ENCODE peak calls at places on chromosome 7, in five cellular contexts. One of them, this sample, is unnamed.

GRCh38 chr7:105878746-105879605 is 2.6 kb upstream of the ATXN7L1 start:
- DNase-seq in activated naive CD4-positive, alpha-beta T cell treated with anti-CD3 and anti-CD28 coated beads, Interleukin-2, amount 10 ng/mL, durations not matched to agents 7 days and 5 days: no peak
- DNase-seq in non-pigmented ciliary epithelial cell: no peak
- DNase-seq in HEK293T: no peak
- DNase-seq in AG09309: no peak
- DNase-seq in this sample: no peak

GRCh38 chr7:116689787-116690186 is 17.8 kb downstream of the MET start:
- DNase-seq in activated naive CD4-positive, alpha-beta T cell treated with anti-CD3 and anti-CD28 coated beads, Interleukin-2, amount 10 ng/mL, durations not matched to agents 7 days and 5 days: no peak
- DNase-seq in non-pigmented ciliary epithelial cell: no peak
- DNase-seq in HEK293T: no peak
- DNase-seq in AG09309: no peak
- DNase-seq in this sample: no peak

GRCh38 chr7:123755345-123755744 is 6.5 kb upstream of the WASL start:
- DNase-seq in activated naive CD4-positive, alpha-beta T cell treated with anti-CD3 and anti-CD28 coated beads, Interleukin-2, amount 10 ng/mL, durations not matched to agents 7 days and 5 days: no peak
- DNase-seq in non-pigmented ciliary epithelial cell: no peak
- DNase-seq in HEK293T: no peak
- DNase-seq in AG09309: no peak
- DNase-seq in this sample: no peak

GRCh38 chr7:116512524-116513188 is 12.2 kb upstream of the CAV1 start:
- DNase-seq in activated naive CD4-positive, alpha-beta T cell treated with anti-CD3 and anti-CD28 coated beads, Interleukin-2, amount 10 ng/mL, durations not matched to agents 7 days and 5 days: no peak
- DNase-seq in non-pigmented ciliary epithelial cell: no peak
- DNase-seq in HEK293T: no peak
- DNase-seq in AG09309: no peak
- DNase-seq in this sample: no peak

GRCh38 chr7:102978280-102978679 is 65.5 kb downstream of the LRRC17 start:
- DNase-seq in activated naive CD4-positive, alpha-beta T cell treated with anti-CD3 and anti-CD28 coated beads, Interleukin-2, amount 10 ng/mL, durations not matched to agents 7 days and 5 days: no peak
- DNase-seq in non-pigmented ciliary epithelial cell: no peak
- DNase-seq in HEK293T: no peak
- DNase-seq in AG09309: no peak
- DNase-seq in this sample: no peak

GRCh38 chr7:101743241-101743994 is 74.0 kb upstream of the CUX1 start:
- DNase-seq in activated naive CD4-positive, alpha-beta T cell treated with anti-CD3 and anti-CD28 coated beads, Interleukin-2, amount 10 ng/mL, durations not matched to agents 7 days and 5 days: peak; percentile 84
- DNase-seq in non-pigmented ciliary epithelial cell: no peak
- DNase-seq in HEK293T: peak; percentile 73
- DNase-seq in AG09309: no peak
- DNase-seq in this sample: no peak

GRCh38 chr7:28037220-28038010 is 143.2 kb downstream of the JAZF1 start:
- DNase-seq in activated naive CD4-positive, alpha-beta T cell treated with anti-CD3 and anti-CD28 coated beads, Interleukin-2, amount 10 ng/mL, durations not matched to agents 7 days and 5 days: no peak
- DNase-seq in non-pigmented ciliary epithelial cell: peak; percentile 95
- DNase-seq in HEK293T: peak; percentile 12
- DNase-seq in AG09309: peak; percentile 94
- DNase-seq in this sample: peak; percentile 95

GRCh38 chr7:107712906-107713305 is 31.0 kb upstream of the CBLL1 start:
- DNase-seq in activated naive CD4-positive, alpha-beta T cell treated with anti-CD3 and anti-CD28 coated beads, Interleukin-2, amount 10 ng/mL, durations not matched to agents 7 days and 5 days: no peak
- DNase-seq in non-pigmented ciliary epithelial cell: no peak
- DNase-seq in HEK293T: no peak
- DNase-seq in AG09309: no peak
- DNase-seq in this sample: no peak

GRCh38 chr7:132865766-132866531 is 215.9 kb downstream of the CHCHD3 start:
- DNase-seq in activated naive CD4-positive, alpha-beta T cell treated with anti-CD3 and anti-CD28 coated beads, Interleukin-2, amount 10 ng/mL, durations not matched to agents 7 days and 5 days: no peak
- DNase-seq in non-pigmented ciliary epithelial cell: peak; percentile 10
- DNase-seq in HEK293T: no peak
- DNase-seq in AG09309: peak; percentile 54
- DNase-seq in this sample: peak; percentile 7

GRCh38 chr7:32479574-32480200 is 10.5 kb downstream of the LSM5 start:
- DNase-seq in activated naive CD4-positive, alpha-beta T cell treated with anti-CD3 and anti-CD28 coated beads, Interleukin-2, amount 10 ng/mL, durations not matched to agents 7 days and 5 days: peak; percentile 38
- DNase-seq in non-pigmented ciliary epithelial cell: no peak
- DNase-seq in HEK293T: peak; percentile 64
- DNase-seq in AG09309: no peak
- DNase-seq in this sample: no peak

GRCh38 chr7:151992375-151992774 is 33.1 kb upstream of the GALNT11 start:
- DNase-seq in activated naive CD4-positive, alpha-beta T cell treated with anti-CD3 and anti-CD28 coated beads, Interleukin-2, amount 10 ng/mL, durations not matched to agents 7 days and 5 days: peak; percentile 64
- DNase-seq in non-pigmented ciliary epithelial cell: no peak
- DNase-seq in HEK293T: peak; percentile 89
- DNase-seq in AG09309: no peak
- DNase-seq in this sample: no peak

GRCh38 chr7:14836571-14837189 is 65.9 kb downstream of the DGKB start:
- DNase-seq in activated naive CD4-positive, alpha-beta T cell treated with anti-CD3 and anti-CD28 coated beads, Interleukin-2, amount 10 ng/mL, durations not matched to agents 7 days and 5 days: no peak
- DNase-seq in non-pigmented ciliary epithelial cell: peak; percentile 64
- DNase-seq in HEK293T: peak; percentile 70
- DNase-seq in AG09309: no peak
- DNase-seq in this sample: no peak

GRCh38 chr7:1483079-1483478 is 21.1 kb downstream of the INTS1 start:
- DNase-seq in activated naive CD4-positive, alpha-beta T cell treated with anti-CD3 and anti-CD28 coated beads, Interleukin-2, amount 10 ng/mL, durations not matched to agents 7 days and 5 days: no peak
- DNase-seq in non-pigmented ciliary epithelial cell: no peak
- DNase-seq in HEK293T: no peak
- DNase-seq in AG09309: no peak
- DNase-seq in this sample: no peak

GRCh38 chr7:142379445-142379844 is 121.6 kb upstream of the PRSS58 start:
- DNase-seq in activated naive CD4-positive, alpha-beta T cell treated with anti-CD3 and anti-CD28 coated beads, Interleukin-2, amount 10 ng/mL, durations not matched to agents 7 days and 5 days: no peak
- DNase-seq in non-pigmented ciliary epithelial cell: no peak
- DNase-seq in HEK293T: no peak
- DNase-seq in AG09309: no peak
- DNase-seq in this sample: no peak

GRCh38 chr7:94055963-94056362 is 51.8 kb upstream of the BET1 start:
- DNase-seq in activated naive CD4-positive, alpha-beta T cell treated with anti-CD3 and anti-CD28 coated beads, Interleukin-2, amount 10 ng/mL, durations not matched to agents 7 days and 5 days: no peak
- DNase-seq in non-pigmented ciliary epithelial cell: no peak
- DNase-seq in HEK293T: no peak
- DNase-seq in AG09309: no peak
- DNase-seq in this sample: peak; percentile 91

GRCh38 chr7:518630-519428 is 817 bp downstream of the PDGFA start:
- DNase-seq in activated naive CD4-positive, alpha-beta T cell treated with anti-CD3 and anti-CD28 coated beads, Interleukin-2, amount 10 ng/mL, durations not matched to agents 7 days and 5 days: peak; percentile 61
- DNase-seq in non-pigmented ciliary epithelial cell: no peak
- DNase-seq in HEK293T: peak; percentile 45
- DNase-seq in AG09309: peak; percentile 47
- DNase-seq in this sample: no peak

This sample was measured in epithelial cell of proximal tubule.